ENCODE peak calls at places on chromosomes 2 and 18, in six cellular contexts. L is ELF-1, K is non-pigmented ciliary epithelial cell, D is fibroblast of lung, V is NCI-H69, G is SW 1271. Z is an unnamed sample.
A peak's percentile ranks its signal among the peaks of the same experiment; 100 is the strongest.

GRCh38 chr18:54671291-54671881 is 80.3 kb downstream of the DYNAP start:
- DNase-seq in D (peak; percentile 62), V (peak; percentile 74), L (no peak), G (peak; percentile 34), K (peak; percentile 9), Z (no peak)

GRCh38 chr2:85106489-85107180 is 26.6 kb upstream of the TCF7L1 start:
- DNase-seq in K (peak; percentile 75), G (no peak), V (no peak), D (peak; percentile 79), L (no peak), Z (peak; percentile 91)

GRCh38 chr2:201196003-201196402 is 13.1 kb downstream of the CASP10 start:
- DNase-seq in K (no peak), L (no peak), D (no peak), G (no peak), V (no peak), Z (no peak)

GRCh38 chr2:26088038-26088643 is 54.3 kb downstream of the RAB10 start:
- DNase-seq in K (no peak), D (peak; percentile 50), L (no peak), G (peak; percentile 40), V (peak; percentile 14), Z (no peak)

GRCh38 chr2:231810905-231811304 is 24.7 kb downstream of the COPS7B start:
- DNase-seq in D (peak; percentile 55), G (peak; percentile 14), K (peak; percentile 27), V (no peak), L (no peak), Z (peak; percentile 7)

GRCh38 chr2:135638825-135639224 is 102.8 kb upstream of the UBXN4 start:
- DNase-seq in D (no peak), V (peak; percentile 20), L (no peak), K (no peak), G (no peak), Z (no peak)

GRCh38 chr2:240623531-240624010 is 1.7 kb upstream of the GPR35 start:
- DNase-seq in K (no peak), D (no peak), G (no peak), L (no peak), V (no peak), Z (no peak)

GRCh38 chr2:202400937-202401336 is 24.8 kb downstream of the BMPR2 start:
- DNase-seq in K (no peak), V (no peak), D (no peak), G (no peak), L (no peak), Z (no peak)

GRCh38 chr2:233080836-233081229 is 20.7 kb downstream of the INPP5D start:
- DNase-seq in V (no peak), K (no peak), D (no peak), G (no peak), L (no peak), Z (no peak)

GRCh38 chr18:71287268-71287667 is 998.4 kb downstream of the SOCS6 start:
- DNase-seq in V (no peak), K (no peak), G (no peak), D (no peak), L (no peak), Z (no peak)

GRCh38 chr2:159202568-159203071 is 83.9 kb downstream of the WDSUB1 start:
- DNase-seq in D (peak; percentile 98), L (peak; percentile 78), K (peak; percentile 100), G (no peak), V (no peak), Z (peak; percentile 65)

GRCh38 chr2:229087229-229087628 is 183.9 kb downstream of the PID1 start:
- DNase-seq in K (no peak), G (no peak), V (no peak), L (no peak), D (no peak), Z (no peak)

GRCh38 chr2:26203091-26203490 is 30.2 kb downstream of the GAREM2 start:
- DNase-seq in G (no peak), D (no peak), L (no peak), K (no peak), V (no peak), Z (no peak)